ENCODE peak calls at places on chromosomes 11 and 22, in nine cellular contexts. Z, M, F, V, I, A, J, C and L are unnamed samples.

GRCh38 chr11:45887587-45887986 is 2.1 kb downstream of the MAPK8IP1 start:
- DNase-seq in Z (no peak), M (no peak), F (no peak), V (no peak), I (no peak), A (no peak), J (no peak), C (no peak), L (no peak)

GRCh38 chr11:12211331-12212065 is 101.1 kb downstream of the MICAL2 start:
- DNase-seq in Z (no peak), M (no peak), F (no peak), V (no peak), I (no peak), A (no peak), J (no peak), C (no peak), L (no peak)

GRCh38 chr11:75350743-75351540 is 519 bp downstream of the ARRB1 start:
- DNase-seq in Z (peak), M (peak), F (no peak), V (no peak), I (no peak), A (peak), J (no peak), C (peak), L (peak)

GRCh38 chr22:40769761-40770160 is 49.4 kb downstream of the SLC25A17 start:
- DNase-seq in Z (no peak), M (no peak), F (no peak), V (no peak), I (no peak), A (no peak), J (no peak), C (no peak), L (no peak)

GRCh38 chr11:31480930-31481329 is 28.5 kb downstream of the IMMP1L start:
- DNase-seq in Z (no peak), M (no peak), F (no peak), V (no peak), I (no peak), A (no peak), J (no peak), C (no peak), L (no peak)

GRCh38 chr11:103682318-103683184 is 353.9 kb upstream of the DDI1 start:
- DNase-seq in Z (peak), M (peak), F (peak), V (peak), I (peak), A (peak), J (peak), C (peak), L (peak)

GRCh38 chr11:106998644-106999043 is 19.6 kb downstream of the GUCY1A2 start:
- DNase-seq in Z (no peak), M (no peak), F (no peak), V (no peak), I (no peak), A (no peak), J (no peak), C (no peak), L (no peak)

GRCh38 chr11:11805228-11805627 is 36.5 kb upstream of the USP47 start:
- DNase-seq in Z (no peak), M (no peak), F (no peak), V (no peak), I (no peak), A (no peak), J (no peak), C (no peak), L (no peak)

GRCh38 chr11:12175694-12176241 is 65.4 kb downstream of the MICAL2 start:
- DNase-seq in Z (peak), M (no peak), F (peak), V (peak), I (peak), A (no peak), J (peak), C (no peak), L (peak)

GRCh38 chr11:132310390-132311375 is 940.3 kb downstream of the NTM start:
- DNase-seq in Z (no peak), M (no peak), F (no peak), V (no peak), I (no peak), A (no peak), J (no peak), C (no peak), L (peak)

GRCh38 chr22:50165438-50166123 is 5.0 kb upstream of the PANX2 start:
- DNase-seq in Z (no peak), M (no peak), F (no peak), V (no peak), I (no peak), A (no peak), J (no peak), C (no peak), L (no peak)

GRCh38 chr11:129251067-129251466 is 58.9 kb upstream of the ARHGAP32 start:
- DNase-seq in Z (peak), M (no peak), F (peak), V (peak), I (peak), A (no peak), J (no peak), C (no peak), L (peak)

GRCh38 chr22:44340271-44341239 is 27.8 kb upstream of the SHISAL1 start:
- DNase-seq in Z (no peak), M (no peak), F (no peak), V (no peak), I (no peak), A (no peak), J (no peak), C (no peak), L (no peak)

GRCh38 chr22:38448945-38449745 is 5.9 kb downstream of the KCNJ4 start:
- DNase-seq in Z (no peak), M (no peak), F (no peak), V (no peak), I (no peak), A (no peak), J (no peak), C (no peak), L (no peak)

GRCh38 chr11:129731316-129731715 is 84.3 kb upstream of the TMEM45B start:
- DNase-seq in Z (no peak), M (no peak), F (no peak), V (no peak), I (no peak), A (peak), J (no peak), C (no peak), L (no peak)

GRCh38 chr22:34885852-34886251 is 180.1 kb upstream of the ISX start:
- DNase-seq in Z (no peak), M (no peak), F (no peak), V (no peak), I (no peak), A (no peak), J (no peak), C (no peak), L (no peak)

DNA sequence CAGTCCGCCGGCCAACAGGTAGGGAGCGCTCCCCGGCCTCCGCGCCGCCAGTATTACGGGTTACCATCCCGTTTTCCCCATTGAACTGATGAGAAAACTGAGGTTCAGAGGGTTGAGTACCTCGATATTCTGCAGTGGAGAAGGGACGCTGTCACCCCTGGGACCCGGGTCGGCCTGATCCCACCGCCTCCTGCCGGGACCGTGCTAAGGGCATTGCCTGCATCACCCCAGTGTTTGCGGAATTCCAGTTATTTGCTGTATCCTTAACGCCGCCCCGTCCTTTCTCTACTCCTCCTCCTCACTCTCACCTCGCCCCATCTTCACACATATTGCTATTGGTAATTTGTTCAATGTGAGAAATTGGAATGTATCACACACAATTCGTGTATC is 370 bp upstream of the A4GALT start:
- DNase-seq in Z (no peak), M (no peak), F (no peak), V (no peak), I (peak), A (no peak), J (no peak), C (no peak), L (peak)
- H3K4me3 ChIP-seq in Z (peak), M (peak), F (peak), V (peak), I (peak), A (peak), J (peak), C (no peak), L (peak)

GRCh38 chr11:96704847-96705246 is 315.0 kb downstream of the JRKL start:
- DNase-seq in Z (no peak), M (no peak), F (peak), V (peak), I (peak), A (no peak), J (no peak), C (no peak), L (peak)
- TF ChIP-seq CTCF in Z (peak), M (no peak), F (peak), V (peak), I (no peak), A (no peak), J (no peak), C (no peak), L (no peak)

GRCh38 chr11:47187723-47188122 is 1.5 kb upstream of the PACSIN3 start:
- DNase-seq in Z (no peak), M (no peak), F (no peak), V (no peak), I (no peak), A (no peak), J (no peak), C (no peak), L (no peak)
- H3K4me3 ChIP-seq in Z (peak), M (no peak), F (peak), V (peak), I (no peak), A (no peak), J (peak), C (no peak), L (no peak)

GRCh38 chr11:6251990-6252473 is 7.6 kb upstream of the CCKBR start:
- DNase-seq in Z (peak), M (no peak), F (no peak), V (peak), I (peak), A (peak), J (no peak), C (no peak), L (peak)

GRCh38 chr11:6249822-6250555 is 9.6 kb upstream of the CCKBR start:
- DNase-seq in Z (peak), M (no peak), F (peak), V (peak), I (peak), A (peak), J (peak), C (no peak), L (peak)

GRCh38 chr11:6248248-6248647 is 9.4 kb downstream of the CNGA4 start:
- DNase-seq in Z (peak), M (no peak), F (no peak), V (peak), I (peak), A (no peak), J (no peak), C (no peak), L (peak)

GRCh38 chr11:6253196-6253595 is 6.4 kb upstream of the CCKBR start:
- DNase-seq in Z (no peak), M (no peak), F (no peak), V (no peak), I (no peak), A (no peak), J (no peak), C (no peak), L (no peak)

GRCh38 chr11:6251120-6251733 is 8.4 kb upstream of the CCKBR start:
- DNase-seq in Z (peak), M (peak), F (peak), V (peak), I (peak), A (peak), J (peak), C (peak), L (peak)
- TF ChIP-seq CTCF in Z (peak), M (peak), F (peak), V (peak), I (peak), A (peak), J (peak), C (peak), L (peak)

DNA sequence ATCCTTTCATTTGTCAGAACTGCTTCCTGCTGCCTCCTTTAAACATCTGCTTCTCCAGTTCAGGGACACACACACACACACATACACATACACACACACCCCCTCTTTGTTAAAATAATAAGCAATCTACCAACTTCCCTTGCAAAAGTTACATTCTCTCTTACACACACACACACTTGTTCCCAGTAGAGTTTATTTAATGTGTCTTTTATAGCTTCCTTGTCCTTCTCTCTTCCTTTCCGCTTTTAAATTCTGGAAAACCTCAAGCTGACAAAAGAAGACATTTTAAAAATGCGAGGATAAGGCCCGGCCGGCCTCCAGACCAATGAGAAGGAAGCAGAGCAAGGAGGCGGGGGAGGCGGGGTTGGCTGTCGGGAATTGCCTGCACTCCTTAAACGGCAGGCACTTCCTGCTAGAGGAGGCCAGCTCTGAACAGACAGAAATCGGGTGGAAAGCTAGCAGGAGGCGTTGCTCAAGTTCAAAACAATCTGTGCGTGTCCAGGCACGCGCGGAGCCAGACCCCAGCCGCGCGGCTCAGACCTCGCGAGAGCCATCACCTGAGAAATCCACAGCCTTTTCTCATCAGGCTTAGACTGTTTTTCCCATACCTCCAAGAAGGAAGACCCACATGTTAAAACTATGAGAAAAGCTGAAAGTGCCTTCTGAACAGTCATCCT is 99.9 kb downstream of the MAML2 start:
- DNase-seq in Z (peak), M (peak), F (peak), V (peak), I (peak), A (peak), J (peak), C (peak), L (peak)
- H3K4me3 ChIP-seq in Z (peak), M (peak), F (peak), V (peak), I (no peak), A (peak), J (peak), C (peak), L (peak)

GRCh38 chr11:65218446-65218845 is 36.7 kb downstream of the CAPN1 start:
- DNase-seq in Z (no peak), M (no peak), F (no peak), V (no peak), I (no peak), A (peak), J (no peak), C (no peak), L (no peak)

GRCh38 chr11:65215441-65216076 is 33.8 kb downstream of the CAPN1 start:
- DNase-seq in Z (no peak), M (no peak), F (no peak), V (no peak), I (no peak), A (peak), J (no peak), C (no peak), L (no peak)

GRCh38 chr11:65219930-65220213 is 38.1 kb downstream of the CAPN1 start:
- DNase-seq in Z (no peak), M (no peak), F (no peak), V (no peak), I (peak), A (no peak), J (no peak), C (no peak), L (peak)

GRCh38 chr11:65216830-65217229 is 35.1 kb downstream of the CAPN1 start:
- DNase-seq in Z (no peak), M (no peak), F (no peak), V (no peak), I (no peak), A (peak), J (no peak), C (no peak), L (no peak)

DNA sequence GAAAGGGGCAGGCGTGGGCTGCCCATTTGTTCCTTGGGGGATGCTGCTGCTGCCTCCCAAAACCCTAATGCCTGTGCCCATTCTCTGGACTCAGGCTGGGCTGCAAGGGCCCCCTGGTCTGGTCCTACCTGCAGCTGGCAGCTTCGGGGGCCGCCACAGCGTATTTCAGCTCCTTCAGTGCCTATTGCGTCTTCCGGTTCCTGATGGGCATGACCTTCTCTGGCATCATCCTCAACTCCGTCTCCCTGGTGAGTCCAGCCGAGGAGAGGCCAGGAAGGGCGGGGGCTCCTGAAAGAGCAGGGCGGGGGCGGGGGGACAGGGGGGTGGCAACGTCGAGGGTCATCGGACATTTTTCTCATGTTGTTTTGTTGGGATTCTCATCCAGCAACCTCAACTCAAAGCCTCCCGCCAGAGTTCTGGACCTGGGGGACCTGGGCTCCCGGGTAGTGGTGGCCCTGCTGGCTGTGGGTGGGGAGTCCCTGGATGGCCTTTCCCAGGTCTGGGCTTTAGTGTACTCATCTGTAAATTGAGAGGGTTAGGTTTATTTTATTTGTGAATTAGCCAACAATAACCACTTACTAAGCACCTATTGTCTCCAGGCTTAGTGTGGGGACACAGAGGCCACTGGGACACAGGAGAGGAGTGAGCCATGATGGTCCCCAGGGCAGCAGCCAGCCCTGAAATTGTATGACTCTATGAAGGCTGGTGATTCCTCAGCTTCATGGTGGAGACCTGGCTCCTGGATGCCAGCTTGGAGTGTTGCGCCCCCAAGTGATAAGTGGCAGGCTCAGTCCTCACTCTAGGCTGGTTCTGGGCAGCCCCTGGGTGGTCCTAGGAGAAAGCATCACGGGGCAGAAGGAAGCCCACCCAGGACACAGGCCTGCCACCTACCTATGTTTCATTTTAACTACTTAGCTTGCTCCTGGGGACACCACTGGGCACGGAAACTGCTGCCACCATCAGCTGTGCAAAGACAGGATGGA is 36.0 kb downstream of the CAPN1 start:
- DNase-seq in Z (no peak), M (no peak), F (no peak), V (no peak), I (no peak), A (peak), J (no peak), C (no peak), L (no peak)
- TF ChIP-seq CTCF in Z (no peak), M (no peak), F (no peak), V (no peak), I (no peak), A (no peak), J (no peak), C (no peak), L (no peak)